ENCODE peak calls at places on chromosomes 16 and 17, in nine cellular contexts. A is fibroblast of the aortic adventitia, S is lung, B is upper lobe of left lung, N is thyroid gland, F is choroid plexus epithelial cell, E is heart right ventricle, I is kidney epithelial cell, M is mucosa of descending colon. L is an unnamed sample.

GRCh38 chr17:1755252-1755992 is 6.4 kb upstream of the SERPINF1 start:
- DNase-seq in A (no peak), S (no peak), B (peak; percentile 84), N (no peak), F (no peak), E (no peak), I (no peak), M (no peak), L (no peak)

GRCh38 chr16:10314811-10315210 is 71.0 kb upstream of the ATF7IP2 start:
- DNase-seq in A (peak; percentile 8), S (no peak), B (no peak), N (no peak), F (peak; percentile 31), E (no peak), I (no peak), M (no peak), L (no peak)

GRCh38 chr16:89534147-89534788 is 26.1 kb downstream of the SPG7 start:
- DNase-seq in A (no peak), S (peak; percentile 45), B (no peak), N (no peak), F (peak; percentile 92), E (no peak), I (no peak), M (no peak), L (no peak)

GRCh38 chr17:64306850-64307463 is 43.9 kb upstream of the TEX2 start:
- DNase-seq in A (peak; percentile 81), S (peak; percentile 65), B (no peak), N (peak; percentile 72), F (peak; percentile 84), E (peak; percentile 62), I (no peak), M (peak; percentile 51), L (peak; percentile 2)

GRCh38 chr17:64694207-64694606 is 32.1 kb upstream of the SMURF2 start:
- DNase-seq in A (peak; percentile 64), S (peak; percentile 88), B (no peak), N (peak; percentile 79), F (no peak), E (peak; percentile 33), I (no peak), M (no peak), L (no peak)

GRCh38 chr17:77881545-77881944 is 77.0 kb upstream of the TNRC6C start:
- DNase-seq in A (peak; percentile 79), S (peak; percentile 82), B (peak; percentile 89), N (peak; percentile 48), F (peak; percentile 92), E (peak; percentile 89), I (no peak), M (peak; percentile 93), L (no peak)

GRCh38 chr17:29016635-29017034 is 10.8 kb upstream of the SEZ6 start:
- DNase-seq in A (no peak), S (no peak), B (no peak), N (no peak), F (no peak), E (no peak), I (no peak), M (no peak), L (no peak)

GRCh38 chr17:8222380-8222629 is 11.9 kb upstream of the AURKB start:
- DNase-seq in A (no peak), S (no peak), B (no peak), N (no peak), F (no peak), E (no peak), I (peak; percentile 37), M (no peak), L (no peak)

GRCh38 chr16:11117576-11118211 is 138.3 kb downstream of the SOCS1 start:
- DNase-seq in A (no peak), S (no peak), B (no peak), N (no peak), F (no peak), E (no peak), I (no peak), M (no peak), L (no peak)

GRCh38 chr17:47733414-47734288 is 615 bp downstream of the TBX21 start:
- DNase-seq in A (no peak), S (no peak), B (no peak), N (no peak), F (no peak), E (no peak), I (no peak), M (no peak), L (no peak)

GRCh38 chr17:47732399-47733046 is 513 bp upstream of the TBX21 start:
- DNase-seq in A (no peak), S (no peak), B (no peak), N (no peak), F (no peak), E (no peak), I (no peak), M (no peak), L (no peak)

GRCh38 chr17:47735139-47735464 is 2.1 kb downstream of the TBX21 start:
- DNase-seq in A (no peak), S (no peak), B (no peak), N (no peak), F (no peak), E (no peak), I (no peak), M (no peak), L (no peak)

GRCh38 chr17:47731396-47731795 is 1.6 kb upstream of the TBX21 start:
- DNase-seq in A (no peak), S (no peak), B (no peak), N (no peak), F (no peak), E (no peak), I (no peak), M (no peak), L (no peak)

DNA sequence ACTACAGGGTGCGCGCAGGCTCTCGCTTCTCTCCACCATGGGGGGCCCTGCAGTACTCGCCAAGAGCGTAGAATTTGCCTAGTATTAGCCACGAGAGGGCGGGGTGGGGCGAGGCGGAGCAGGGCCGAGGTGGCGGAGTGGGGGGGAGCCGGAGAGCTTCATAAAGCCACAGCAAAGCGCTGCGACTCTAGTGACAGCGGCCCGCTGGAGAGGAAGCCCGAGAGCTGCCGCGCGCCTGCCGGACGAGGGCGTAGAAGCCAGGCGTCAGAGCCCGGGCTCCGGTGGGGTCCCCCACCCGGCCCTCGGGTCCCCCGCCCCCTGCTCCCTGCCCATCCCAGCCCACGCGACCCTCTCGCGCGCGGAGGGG is at the start of gene TBX21:
- DNase-seq in A (no peak), S (peak; percentile 51), B (peak; percentile 92), N (peak; percentile 63), F (peak; percentile 14), E (peak; percentile 70), I (no peak), M (peak; percentile 90), L (no peak)
- H3K4me3 ChIP-seq in A (no peak within 1 kb of the TSS), S (no peak within 1 kb of the TSS), B (peak within 1 kb of the TSS; percentile 47), N (no peak within 1 kb of the TSS), F (no peak within 1 kb of the TSS), E (peak within 1 kb of the TSS; percentile 23), I (peak within 1 kb of the TSS; percentile 18), M (peak within 1 kb of the TSS; percentile 3), L (no peak within 1 kb of the TSS)

GRCh38 chr17:82432017-82432416 is 13.6 kb upstream of the OGFOD3 start:
- DNase-seq in A (no peak), S (no peak), B (peak; percentile 46), N (no peak), F (no peak), E (no peak), I (no peak), M (no peak), L (no peak)
- TF ChIP-seq CTCF in A (no peak), S (no peak), B (no peak), N (no peak), F (no peak), E (no peak), I (no peak), M (no peak), L (no peak)

GRCh38 chr17:75950850-75951554 is 10.2 kb upstream of the FBF1 start:
- DNase-seq in A (peak; percentile 34), S (no peak), B (no peak), N (no peak), F (peak; percentile 44), E (no peak), I (no peak), M (peak; percentile 8), L (no peak)
- H3K4me3 ChIP-seq in A (no peak overlapping the region), S (no peak overlapping the region), B (no peak overlapping the region), N (no peak overlapping the region), F (no peak overlapping the region), E (no peak overlapping the region), I (no peak overlapping the region), M (no peak overlapping the region), L (no peak overlapping the region)

DNA sequence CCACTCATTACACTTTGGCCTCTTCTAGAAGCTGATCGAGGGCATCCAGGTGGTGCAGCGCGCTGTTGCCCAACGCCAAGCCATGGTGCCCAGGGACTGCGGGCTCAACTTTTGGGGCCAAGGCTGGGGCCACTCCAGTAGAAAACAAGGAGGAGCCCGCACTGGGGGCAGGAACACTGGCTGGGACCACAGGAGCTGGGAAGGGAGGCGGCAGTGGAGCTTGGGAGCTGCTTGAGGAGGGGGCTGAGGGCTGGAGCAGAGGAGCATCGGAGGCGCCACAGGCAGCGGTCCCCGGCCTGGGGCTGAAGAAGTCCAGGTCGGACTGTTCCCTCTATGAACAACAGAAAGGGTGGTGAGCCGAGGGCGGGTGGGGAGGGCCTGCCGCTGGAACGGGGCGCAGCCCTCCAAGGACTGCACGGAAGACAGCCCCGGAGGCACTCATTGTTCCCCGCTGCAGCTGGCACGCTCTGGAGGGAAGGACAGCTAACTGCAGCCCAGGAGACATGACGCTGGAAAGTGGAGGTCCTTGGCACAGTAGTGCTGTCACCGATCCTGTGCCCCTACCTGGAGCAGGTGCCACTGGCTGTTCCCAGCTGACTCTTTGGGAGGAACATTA is 21.5 kb downstream of the GGA3 start:
- DNase-seq in A (no peak), S (no peak), B (peak; percentile 62), N (no peak), F (no peak), E (no peak), I (no peak), M (no peak), L (no peak)
- TF ChIP-seq CTCF in A (no peak), S (no peak), B (no peak), N (no peak), F (no peak), E (no peak), I (no peak), M (no peak), L (no peak)

GRCh38 chr16:81095653-81095952 is 592 bp downstream of the GCSH start:
- DNase-seq in A (no peak), S (no peak), B (no peak), N (no peak), F (peak; percentile 8), E (no peak), I (no peak), M (no peak), L (no peak)
- H3K4me3 ChIP-seq in A (peak overlapping the region; percentile 76), S (peak overlapping the region; percentile 69), B (peak overlapping the region; percentile 97), N (peak overlapping the region; percentile 61), F (peak overlapping the region; percentile 82), E (peak overlapping the region; percentile 62), I (peak overlapping the region; percentile 83), M (peak overlapping the region; percentile 67), L (peak overlapping the region; percentile 75)